ENCODE peak calls at places on chromosomes 4 and X, in ten cellular contexts. U, Z, B, I, C, X, Y, J, L and S are unnamed samples.
A peak's percentile ranks its signal among the peaks of the same experiment; 100 is the strongest.

GRCh38 chr4:80201326-80202151 is 4.2 kb downstream of the PRDM8 start:
- DNase-seq in Y (peak; percentile 37), Z (peak; percentile 61), X (peak; percentile 81), U (peak; percentile 43), C (no peak), I (no peak), J (peak; percentile 25), L (peak; percentile 95), B (no peak), S (no peak)

GRCh38 chrX:38109042-38109904 is 102.9 kb downstream of the SYTL5 start:
- DNase-seq in L (no peak), I (no peak), Y (no peak), U (no peak), B (no peak), X (no peak), J (no peak), C (peak; percentile 92), Z (no peak), S (no peak)

GRCh38 chrX:7574325-7574724 is 268.6 kb upstream of the VCX start:
- DNase-seq in I (no peak), J (peak; percentile 3), X (no peak), Z (no peak), U (peak; percentile 25), B (no peak), L (peak; percentile 4), C (no peak), Y (no peak), S (no peak)

GRCh38 chr4:71195932-71196331 is 142.9 kb upstream of the SLC4A4 start:
- DNase-seq in Z (no peak), I (no peak), C (no peak), J (peak; percentile 86), Y (no peak), U (peak; percentile 80), X (no peak), B (no peak), L (no peak), S (no peak)

GRCh38 chrX:55135171-55135570 is 46.4 kb downstream of the PAGE2 start:
- DNase-seq in C (no peak), U (peak; percentile 47), Z (no peak), X (peak; percentile 56), Y (peak; percentile 21), L (peak; percentile 15), I (peak; percentile 45), B (peak; percentile 6), J (peak; percentile 19), S (peak; percentile 59)

GRCh38 chr4:108683479-108683878 is 33.1 kb downstream of the OSTC start:
- DNase-seq in Y (no peak), Z (no peak), B (no peak), L (peak; percentile 45), C (peak; percentile 2), J (peak; percentile 23), X (no peak), I (peak; percentile 27), U (peak; percentile 65), S (no peak)

GRCh38 chr4:151865327-151865726 is 104.5 kb upstream of the GATB start:
- DNase-seq in J (no peak), B (peak; percentile 79), L (peak; percentile 99), X (no peak), Y (peak; percentile 83), U (peak; percentile 22), Z (no peak), I (no peak), C (peak; percentile 85), S (peak; percentile 65)

GRCh38 chr4:14023036-14023435 is 395.5 kb upstream of the BOD1L1 start:
- DNase-seq in Z (no peak), Y (no peak), U (peak; percentile 52), I (peak; percentile 18), C (no peak), J (peak; percentile 11), B (no peak), X (no peak), L (no peak), S (no peak)

GRCh38 chrX:149628280-149628679 is 3.3 kb downstream of the TMEM185A start:
- DNase-seq in J (no peak), L (no peak), Y (no peak), X (no peak), Z (no peak), I (no peak), U (no peak), C (peak; percentile 29), B (no peak), S (no peak)

GRCh38 chr4:89363786-89364185 is 56.2 kb upstream of the GPRIN3 start:
- DNase-seq in Z (no peak), X (no peak), I (no peak), Y (no peak), L (no peak), C (no peak), U (no peak), J (no peak), B (no peak), S (no peak)

GRCh38 chr4:98027827-98028226 is 115.4 kb downstream of the STPG2 start:
- DNase-seq in B (no peak), X (no peak), J (no peak), Z (no peak), U (peak; percentile 22), C (peak; percentile 23), L (peak; percentile 42), I (peak; percentile 36), Y (no peak), S (no peak)

GRCh38 chr4:37873383-37873782 is 17.5 kb upstream of the TBC1D1 start:
- DNase-seq in U (peak; percentile 64), B (no peak), J (no peak), X (no peak), C (no peak), I (peak; percentile 29), L (no peak), Y (no peak), Z (no peak), S (no peak)

GRCh38 chr4:36461344-36461743 is 179.9 kb downstream of the DTHD1 start:
- DNase-seq in B (no peak), C (no peak), Z (no peak), J (no peak), U (no peak), X (no peak), L (no peak), I (no peak), Y (no peak), S (no peak)

GRCh38 chr4:16213107-16213506 is 13.2 kb downstream of the TAPT1 start:
- DNase-seq in B (no peak), X (no peak), Y (no peak), C (no peak), U (no peak), L (no peak), I (no peak), J (no peak), Z (no peak), S (no peak)

GRCh38 chr4:87049508-87049907 is 114.7 kb downstream of the AFF1 start:
- DNase-seq in I (no peak), J (no peak), Y (no peak), B (no peak), C (no peak), U (no peak), L (no peak), Z (no peak), X (no peak), S (no peak)

GRCh38 chrX:125202486-125203378 is 116.9 kb upstream of the TEX13C start:
- DNase-seq in X (peak; percentile 4), J (no peak), L (no peak), Z (no peak), I (no peak), Y (no peak), U (no peak), B (peak; percentile 3), C (no peak), S (no peak)

GRCh38 chr4:20252656-20253271 is 1.1 kb downstream of the SLIT2 start:
- DNase-seq in B (no peak), I (no peak), Y (peak; percentile 52), L (no peak), C (peak; percentile 15), Z (no peak), J (peak; percentile 33), X (peak; percentile 3), U (peak; percentile 67), S (peak; percentile 52)

GRCh38 chr4:85968945-85969830 is 390.7 kb downstream of the MAPK10 start:
- DNase-seq in B (no peak), C (peak; percentile 32), J (peak; percentile 61), I (peak; percentile 35), L (peak; percentile 65), X (no peak), Z (no peak), U (peak; percentile 86), Y (no peak), S (no peak)

GRCh38 chr4:37892641-37893040 is 1.8 kb downstream of the TBC1D1 start:
- DNase-seq in X (peak; percentile 60), B (no peak), I (no peak), Y (peak; percentile 32), L (peak; percentile 16), Z (peak; percentile 10), C (no peak), J (no peak), U (no peak), S (no peak)

GRCh38 chrX:7987160-7987992 is 60.2 kb upstream of the PNPLA4 start:
- DNase-seq in Y (no peak), X (no peak), U (peak; percentile 22), L (peak; percentile 30), Z (no peak), C (no peak), J (no peak), I (no peak), B (no peak), S (no peak)

GRCh38 chr4:53273726-53274125 is 92.1 kb downstream of the SCFD2 start:
- DNase-seq in J (peak; percentile 47), C (no peak), L (no peak), I (no peak), Y (no peak), U (peak; percentile 80), Z (no peak), B (no peak), X (no peak), S (no peak)

GRCh38 chrX:118974088-118974907 is at the start of gene LONRF3:
- DNase-seq in B (peak; percentile 37), L (peak; percentile 54), Y (peak; percentile 86), X (peak; percentile 71), I (peak; percentile 60), U (peak; percentile 70), C (no peak), Z (peak; percentile 63), J (peak; percentile 64), S (peak; percentile 86)

GRCh38 chrX:136250191-136251041 is 784 bp downstream of the MAP7D3 start:
- DNase-seq in B (no peak), U (peak; percentile 59), Y (no peak), J (peak; percentile 50), X (peak; percentile 42), Z (peak; percentile 8), I (peak; percentile 27), C (no peak), L (no peak), S (no peak)

GRCh38 chrX:29318051-29318450 is 730.8 kb downstream of the IL1RAPL1 start:
- DNase-seq in C (no peak), I (no peak), U (peak; percentile 8), Y (no peak), J (no peak), Z (no peak), X (no peak), L (no peak), B (no peak), S (no peak)

GRCh38 chrX:108312938-108313337 is 125.3 kb downstream of the COL4A6 start:
- DNase-seq in U (peak; percentile 80), X (no peak), L (peak; percentile 57), I (peak; percentile 72), B (no peak), Y (no peak), Z (no peak), C (peak; percentile 76), J (peak; percentile 22), S (peak; percentile 57)

GRCh38 chr4:48081196-48081595 is 52.9 kb downstream of the TXK start:
- DNase-seq in U (no peak), L (no peak), C (no peak), B (no peak), I (no peak), X (no peak), Z (no peak), J (no peak), Y (no peak), S (no peak)

GRCh38 chrX:129462707-129463106 is 60.6 kb downstream of the SMARCA1 start:
- DNase-seq in X (no peak), Y (no peak), L (peak; percentile 41), B (no peak), J (no peak), Z (no peak), I (no peak), C (peak; percentile 15), U (peak; percentile 13), S (no peak)

GRCh38 chr4:146381263-146381872 is 140.4 kb downstream of the SLC10A7 start:
- DNase-seq in Z (no peak), L (no peak), I (no peak), B (no peak), C (no peak), J (no peak), U (no peak), X (no peak), Y (no peak), S (no peak)